ENCODE peak calls at places on chromosomes 6 and 20, in seven cellular contexts. C, M, T, W, Z, H and D are unnamed samples.
A peak's percentile ranks its signal among the peaks of the same experiment; 100 is the strongest.

GRCh38 chr6:132190097-132190814 is 211.0 kb downstream of the MOXD1 start:
- DNase-seq in C (no peak), W (no peak), M (no peak), T (no peak), Z (no peak), H (no peak), D (no peak)

GRCh38 chr6:27019651-27020552 is 227.6 kb upstream of the PRSS16 start:
- DNase-seq in C (peak; percentile 62), T (peak; percentile 0), H (peak; percentile 89), W (peak; percentile 74), M (peak; percentile 79), Z (no peak), D (peak; percentile 26)

GRCh38 chr6:4820704-4821276 is 44.6 kb downstream of the CDYL start:
- DNase-seq in W (no peak), T (no peak), C (no peak), H (no peak), Z (no peak), M (no peak), D (no peak)

GRCh38 chr6:35034411-35035171 is 106.5 kb downstream of the TCP11 start:
- DNase-seq in W (peak; percentile 48), T (no peak), H (no peak), C (no peak), M (peak; percentile 71), Z (no peak), D (no peak)

GRCh38 chr6:13689511-13690256 is 22.0 kb downstream of the RANBP9 start:
- DNase-seq in T (no peak), Z (no peak), M (no peak), C (no peak), H (no peak), W (no peak), D (no peak)

GRCh38 chr20:62644802-62645496 is 2.6 kb downstream of the SLCO4A1 start:
- DNase-seq in H (no peak), M (no peak), Z (no peak), W (no peak), C (no peak), T (no peak), D (no peak)

GRCh38 chr6:112362027-112362795 is 15.1 kb downstream of the RFPL4B start:
- DNase-seq in M (no peak), T (no peak), Z (no peak), W (no peak), C (no peak), H (no peak), D (no peak)

GRCh38 chr6:111758608-111759293 is 114.5 kb downstream of the FYN start:
- DNase-seq in C (no peak), Z (no peak), W (no peak), M (no peak), T (peak; percentile 18), H (no peak), D (peak; percentile 73)

GRCh38 chr20:49392745-49393144 is 89.7 kb downstream of the KCNB1 start:
- DNase-seq in Z (no peak), M (no peak), W (no peak), C (no peak), T (no peak), H (no peak), D (no peak)

GRCh38 chr20:53829086-53829703 is 235.6 kb upstream of the ZNF217 start:
- DNase-seq in M (no peak), T (no peak), Z (no peak), C (peak; percentile 17), H (no peak), W (peak; percentile 33), D (no peak)

GRCh38 chr20:52269327-52269726 is 77.7 kb upstream of the ZFP64 start:
- DNase-seq in M (no peak), H (no peak), Z (no peak), T (no peak), C (no peak), W (no peak), D (no peak)

GRCh38 chr6:18990313-18990978 is 603.3 kb downstream of the RNF144B start:
- DNase-seq in C (no peak), M (peak; percentile 64), Z (peak; percentile 58), T (no peak), W (peak; percentile 16), H (peak; percentile 93), D (no peak)
- H3K4me3 ChIP-seq in C (no peak overlapping the region), M (peak overlapping the region; percentile 40), Z (no peak overlapping the region), T (no peak overlapping the region), W (no peak overlapping the region), H (peak overlapping the region; percentile 5), D (no peak overlapping the region)

GRCh38 chr20:23114448-23114847 is 28.3 kb upstream of the CD93 start:
- DNase-seq in W (no peak), T (no peak), C (no peak), M (no peak), H (no peak), Z (no peak), D (no peak)
- H3K4me1 ChIP-seq in W (peaks cover 13% of the 10 kb centered on the region), T (no peaks in the 10 kb centered on the region), C (no peaks in the 10 kb centered on the region), M (peaks cover 26% of the 10 kb centered on the region), H (no peaks in the 10 kb centered on the region), Z (no peaks in the 10 kb centered on the region), D (no peaks in the 10 kb centered on the region)

GRCh38 chr6:10402648-10403311 is 12.1 kb downstream of the TFAP2A start:
- DNase-seq in M (no peak), H (no peak), C (no peak), W (no peak), Z (no peak), T (no peak), D (no peak)

GRCh38 chr6:10404799-10405524 is 9.9 kb downstream of the TFAP2A start:
- DNase-seq in W (no peak), T (no peak), M (no peak), H (no peak), C (no peak), Z (no peak), D (no peak)

GRCh38 chr6:10404107-10404798 is 10.6 kb downstream of the TFAP2A start:
- DNase-seq in W (peak; percentile 72), H (peak; percentile 99), M (peak; percentile 81), Z (no peak), C (no peak), T (peak; percentile 71), D (peak; percentile 85)

GRCh38 chr6:10401632-10402223 is 13.1 kb downstream of the TFAP2A start:
- DNase-seq in Z (no peak), C (no peak), M (no peak), H (no peak), T (no peak), W (no peak), D (no peak)

GRCh38 chr6:10403385-10404106 is 11.3 kb downstream of the TFAP2A start:
- DNase-seq in C (no peak), W (no peak), H (no peak), M (no peak), T (no peak), Z (no peak), D (no peak)
- H3K27me3 ChIP-seq in C (peaks cover 5% of the 10 kb centered on the region), W (peaks cover 79% of the 10 kb centered on the region), H (peaks cover 98% of the 10 kb centered on the region), M (peaks cover 100% of the 10 kb centered on the region), T (peaks cover 15% of the 10 kb centered on the region), Z (peaks cover 6% of the 10 kb centered on the region), D (peaks cover 15% of the 10 kb centered on the region)

GRCh38 chr20:17505664-17506517 is 25.3 kb downstream of the BFSP1 start:
- DNase-seq in H (no peak), W (no peak), M (no peak), T (peak; percentile 3), C (no peak), Z (peak; percentile 21), D (peak; percentile 7)

GRCh38 chr20:17504326-17504897 is 26.8 kb downstream of the BFSP1 start:
- DNase-seq in W (no peak), C (no peak), M (no peak), T (no peak), H (no peak), Z (no peak), D (no peak)

GRCh38 chr20:17507032-17507431 is 24.1 kb downstream of the BFSP1 start:
- DNase-seq in W (no peak), C (no peak), M (no peak), H (no peak), T (no peak), Z (no peak), D (no peak)

GRCh38 chr20:17503501-17504325 is 27.5 kb downstream of the BFSP1 start:
- DNase-seq in T (no peak), M (no peak), H (no peak), C (no peak), W (no peak), Z (no peak), D (peak; percentile 41)

DNA sequence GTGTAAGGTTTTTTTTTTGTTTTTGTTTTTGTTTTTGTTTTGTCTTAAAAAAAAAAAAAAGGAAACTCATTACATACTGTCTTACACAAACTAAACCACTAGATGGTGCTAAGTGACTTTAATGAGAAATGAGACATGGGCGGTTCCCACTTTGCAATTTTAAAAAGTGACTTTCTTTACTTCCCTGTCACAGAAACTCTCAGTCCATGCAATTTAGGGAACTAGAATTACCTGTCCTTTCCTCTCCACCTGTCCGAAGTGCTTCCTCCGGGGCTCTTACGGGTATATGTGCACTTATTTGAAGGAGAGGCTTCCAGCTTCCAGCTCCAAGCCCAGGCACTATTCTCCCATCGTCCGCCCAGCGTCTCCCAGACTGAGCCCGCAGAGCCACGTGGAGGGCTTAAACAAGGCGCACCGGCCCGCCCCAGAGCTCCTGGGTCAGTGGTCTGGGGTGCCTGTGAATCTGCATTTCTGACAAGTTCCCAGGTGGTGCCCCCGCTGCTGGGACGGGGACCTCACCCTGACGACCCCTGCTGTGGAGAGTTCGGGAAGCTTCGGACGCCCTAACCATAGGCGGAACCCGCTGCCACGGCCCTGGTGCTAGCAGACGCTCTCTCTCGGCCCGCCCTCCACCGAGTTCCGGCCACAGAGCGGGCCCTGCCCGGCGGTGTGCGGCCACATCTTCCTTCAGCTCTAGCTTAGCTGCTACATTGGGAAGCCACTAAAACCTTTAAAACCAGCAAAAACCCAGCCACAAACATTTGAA is 26.1 kb downstream of the BFSP1 start:
- DNase-seq in W (no peak), C (no peak), Z (peak; percentile 64), H (peak; percentile 78), M (peak; percentile 64), T (peak; percentile 38), D (peak; percentile 57)
- H3K4me3 ChIP-seq in W (peak overlapping the region; percentile 63), C (peak overlapping the region; percentile 71), Z (peak overlapping the region; percentile 74), H (peak overlapping the region; percentile 29), M (peak overlapping the region; percentile 69), T (peak overlapping the region; percentile 57), D (peak overlapping the region; percentile 63)